ENCODE peak calls at places on chromosomes 7 and 10, in ten cellular contexts. L, M, D, G, A, V, X, R, E and I are unnamed samples.

GRCh38 chr7:55565693-55566092 is 6.6 kb downstream of the VOPP1 start:
- DNase-seq in L (no peak), M (no peak), D (no peak), G (no peak), A (no peak), V (no peak), X (no peak), R (no peak), E (no peak), I (no peak)

GRCh38 chr10:9992656-9993055 is 1025.0 kb upstream of the CELF2 start:
- DNase-seq in L (no peak), M (no peak), D (no peak), G (no peak), A (no peak), V (no peak), X (no peak), R (no peak), E (no peak), I (no peak)

GRCh38 chr10:73044378-73045285 is 52.0 kb downstream of the P4HA1 start:
- DNase-seq in L (no peak), M (no peak), D (no peak), G (no peak), A (no peak), V (no peak), X (no peak), R (no peak), E (no peak), I (no peak)

GRCh38 chr7:139648941-139649425 is 125.5 kb downstream of the CLEC2L start:
- DNase-seq in L (no peak), M (no peak), D (no peak), G (no peak), A (no peak), V (no peak), X (peak; percentile 29), R (no peak), E (peak; percentile 78), I (no peak)

GRCh38 chr10:98472171-98472570 is 25.4 kb upstream of the HPS1 start:
- DNase-seq in L (no peak), M (no peak), D (no peak), G (no peak), A (no peak), V (no peak), X (no peak), R (no peak), E (no peak), I (no peak)

GRCh38 chr10:129258570-129258969 is 208.5 kb upstream of the MGMT start:
- DNase-seq in L (no peak), M (no peak), D (no peak), G (no peak), A (no peak), V (no peak), X (no peak), R (no peak), E (no peak), I (no peak)

GRCh38 chr7:31126976-31127375 is 74.9 kb downstream of the ADCYAP1R1 start:
- DNase-seq in L (peak; percentile 21), M (no peak), D (no peak), G (no peak), A (no peak), V (no peak), X (no peak), R (no peak), E (no peak), I (no peak)

GRCh38 chr10:454860-455259 is 234.6 kb downstream of the DIP2C start:
- DNase-seq in L (no peak), M (no peak), D (no peak), G (no peak), A (no peak), V (no peak), X (peak; percentile 37), R (no peak), E (no peak), I (no peak)

GRCh38 chr10:6920072-6921019 is 340.3 kb upstream of the PRKCQ start:
- DNase-seq in L (peak; percentile 1), M (peak; percentile 62), D (no peak), G (peak; percentile 44), A (peak; percentile 58), V (peak; percentile 63), X (peak; percentile 55), R (peak; percentile 66), E (peak; percentile 61), I (peak; percentile 64)

GRCh38 chr10:17229967-17230682 is 2.1 kb downstream of the VIM start:
- DNase-seq in L (peak; percentile 59), M (peak; percentile 5), D (peak; percentile 1), G (peak; percentile 80), A (peak; percentile 69), V (peak; percentile 88), X (peak; percentile 82), R (peak; percentile 77), E (peak; percentile 85), I (peak; percentile 93)

GRCh38 chr7:142088022-142088714 is 23.4 kb upstream of the MGAM2 start:
- DNase-seq in L (peak; percentile 35), M (peak; percentile 3), D (no peak), G (no peak), A (no peak), V (no peak), X (no peak), R (no peak), E (no peak), I (no peak)

GRCh38 chr7:129354428-129355157 is 79.6 kb upstream of the STRIP2 start:
- DNase-seq in L (no peak), M (no peak), D (no peak), G (no peak), A (no peak), V (no peak), X (no peak), R (no peak), E (peak; percentile 38), I (no peak)

GRCh38 chr10:76112826-76113150 is 681.4 kb downstream of the LRMDA start:
- DNase-seq in L (no peak), M (no peak), D (no peak), G (no peak), A (no peak), V (no peak), X (no peak), R (no peak), E (no peak), I (no peak)

GRCh38 chr10:13346280-13346819 is 1.7 kb downstream of the SEPHS1 start:
- DNase-seq in L (no peak), M (no peak), D (no peak), G (no peak), A (no peak), V (no peak), X (no peak), R (no peak), E (no peak), I (no peak)

GRCh38 chr10:118310822-118311221 is 31.3 kb downstream of the FAM204A start:
- DNase-seq in L (no peak), M (no peak), D (no peak), G (no peak), A (no peak), V (no peak), X (no peak), R (no peak), E (no peak), I (no peak)

GRCh38 chr10:128220011-128220410 is 93.8 kb upstream of the MKI67 start:
- DNase-seq in L (no peak), M (no peak), D (no peak), G (no peak), A (no peak), V (no peak), X (no peak), R (no peak), E (no peak), I (no peak)

GRCh38 chr7:105439174-105439893 is 50.6 kb upstream of the SRPK2 start:
- DNase-seq in L (peak; percentile 14), M (no peak), D (no peak), G (no peak), A (peak; percentile 60), V (no peak), X (no peak), R (no peak), E (no peak), I (no peak)

GRCh38 chr7:93138576-93138975 is 9.6 kb downstream of the SAMD9L start:
- DNase-seq in L (no peak), M (no peak), D (no peak), G (no peak), A (no peak), V (no peak), X (no peak), R (no peak), E (no peak), I (no peak)

GRCh38 chr10:13298748-13299436 is 972 bp downstream of the PHYH start:
- DNase-seq in L (no peak), M (no peak), D (no peak), G (no peak), A (no peak), V (no peak), X (no peak), R (no peak), E (no peak), I (no peak)

GRCh38 chr10:77726301-77726700 is 88.7 kb upstream of the KCNMA1 start:
- DNase-seq in L (no peak), M (no peak), D (no peak), G (no peak), A (no peak), V (no peak), X (no peak), R (no peak), E (no peak), I (no peak)

GRCh38 chr7:5426226-5426475 is 2.5 kb upstream of the TNRC18 start:
- DNase-seq in L (peak; percentile 71), M (no peak), D (no peak), G (no peak), A (no peak), V (no peak), X (no peak), R (no peak), E (no peak), I (no peak)